ENCODE peak calls at places on chromosome 7, in four cellular contexts. One of them, this sample, is unnamed.

GRCh38 chr7:155219947-155220769 is 77.5 kb upstream of the INSIG1 start:
- DNase-seq in nephron progenitor cell: no peak
- DNase-seq in AG08395: peak
- DNase-seq in MCF 10A: peak
- DNase-seq in this sample: no peak

GRCh38 chr7:151454932-151455530 is 15.1 kb upstream of the CRYGN start:
- DNase-seq in AG08395: no peak
- DNase-seq in nephron progenitor cell: no peak
- DNase-seq in MCF 10A: no peak
- DNase-seq in this sample: peak

GRCh38 chr7:13542451-13542850 is 447.0 kb downstream of the ETV1 start:
- DNase-seq in MCF 10A: no peak
- DNase-seq in AG08395: no peak
- DNase-seq in nephron progenitor cell: no peak
- DNase-seq in this sample: no peak

GRCh38 chr7:139582671-139583155 is 59.2 kb downstream of the CLEC2L start:
- DNase-seq in MCF 10A: no peak
- DNase-seq in nephron progenitor cell: no peak
- DNase-seq in AG08395: no peak
- DNase-seq in this sample: no peak

GRCh38 chr7:41224063-41224763 is 478.7 kb downstream of the INHBA start:
- DNase-seq in AG08395: peak
- DNase-seq in nephron progenitor cell: no peak
- DNase-seq in MCF 10A: peak
- DNase-seq in this sample: no peak

GRCh38 chr7:129367700-129368388 is 66.4 kb upstream of the STRIP2 start:
- DNase-seq in AG08395: peak
- DNase-seq in MCF 10A: peak
- DNase-seq in nephron progenitor cell: peak
- DNase-seq in this sample: peak

GRCh38 chr7:105778956-105779355 is 97.4 kb downstream of the ATXN7L1 start:
- DNase-seq in MCF 10A: no peak
- DNase-seq in AG08395: no peak
- DNase-seq in nephron progenitor cell: no peak
- DNase-seq in this sample: no peak

GRCh38 chr7:5382281-5383041 is 41.2 kb downstream of the TNRC18 start:
- DNase-seq in nephron progenitor cell: peak
- DNase-seq in AG08395: peak
- DNase-seq in MCF 10A: no peak
- DNase-seq in this sample: no peak

GRCh38 chr7:65979583-65980477 is 2.2 kb downstream of the GUSB start:
- DNase-seq in MCF 10A: no peak
- DNase-seq in nephron progenitor cell: no peak
- DNase-seq in AG08395: no peak
- DNase-seq in this sample: no peak